ENCODE peak calls at places on chromosomes 13 and 19, in seven cellular contexts. One of them, this sample, is unnamed.

GRCh38 chr19:48632692-48633147 is 4.5 kb downstream of the DBP start:
- DNase-seq in SJCRH30: peak; percentile 45
- DNase-seq in body of pancreas: no peak
- DNase-seq in heart left ventricle: no peak
- DNase-seq in breast epithelium: no peak
- DNase-seq in fibroblast of lung: peak; percentile 51
- DNase-seq in CD8-positive, alpha-beta T cell: no peak
- DNase-seq in this sample: no peak

GRCh38 chr19:54481326-54481930 is 8.3 kb upstream of the CDC42EP5 start:
- DNase-seq in fibroblast of lung: no peak
- DNase-seq in heart left ventricle: no peak
- DNase-seq in SJCRH30: peak; percentile 88
- DNase-seq in CD8-positive, alpha-beta T cell: peak; percentile 61
- DNase-seq in body of pancreas: no peak
- DNase-seq in breast epithelium: no peak
- DNase-seq in this sample: no peak

GRCh38 chr13:48412881-48413351 is at the start of gene LPAR6:
- DNase-seq in SJCRH30: peak; percentile 41
- DNase-seq in body of pancreas: peak; percentile 34
- DNase-seq in fibroblast of lung: peak; percentile 81
- DNase-seq in CD8-positive, alpha-beta T cell: no peak
- DNase-seq in heart left ventricle: no peak
- DNase-seq in breast epithelium: no peak
- DNase-seq in this sample: peak; percentile 56

GRCh38 chr13:27607125-27607524 is 13.2 kb downstream of the LNX2 start:
- DNase-seq in breast epithelium: no peak
- DNase-seq in SJCRH30: peak; percentile 31
- DNase-seq in CD8-positive, alpha-beta T cell: no peak
- DNase-seq in body of pancreas: peak; percentile 63
- DNase-seq in fibroblast of lung: peak; percentile 85
- DNase-seq in heart left ventricle: no peak
- DNase-seq in this sample: no peak

GRCh38 chr13:44710576-44710975 is 134.4 kb upstream of the TSC22D1 start:
- DNase-seq in body of pancreas: no peak
- DNase-seq in SJCRH30: peak; percentile 30
- DNase-seq in breast epithelium: no peak
- DNase-seq in fibroblast of lung: peak; percentile 99
- DNase-seq in heart left ventricle: no peak
- DNase-seq in CD8-positive, alpha-beta T cell: no peak
- DNase-seq in this sample: peak; percentile 15

GRCh38 chr13:68816715-68817114 is 1290.9 kb upstream of the ATXN8OS start:
- DNase-seq in heart left ventricle: no peak
- DNase-seq in SJCRH30: no peak
- DNase-seq in CD8-positive, alpha-beta T cell: no peak
- DNase-seq in breast epithelium: no peak
- DNase-seq in body of pancreas: no peak
- DNase-seq in fibroblast of lung: no peak
- DNase-seq in this sample: no peak

GRCh38 chr19:42469311-42470239 is 26.8 kb upstream of the CXCL17 start:
- DNase-seq in fibroblast of lung: peak; percentile 5
- DNase-seq in body of pancreas: no peak
- DNase-seq in SJCRH30: peak; percentile 27
- DNase-seq in breast epithelium: no peak
- DNase-seq in CD8-positive, alpha-beta T cell: no peak
- DNase-seq in heart left ventricle: no peak
- DNase-seq in this sample: peak; percentile 28

GRCh38 chr13:46229251-46229650 is 17.5 kb downstream of the LRRC63 start:
- DNase-seq in heart left ventricle: no peak
- DNase-seq in breast epithelium: no peak
- DNase-seq in body of pancreas: no peak
- DNase-seq in SJCRH30: no peak
- DNase-seq in CD8-positive, alpha-beta T cell: no peak
- DNase-seq in fibroblast of lung: peak; percentile 57
- DNase-seq in this sample: no peak

GRCh38 chr13:111946214-111946613 is 120.7 kb upstream of the SOX1 start:
- DNase-seq in CD8-positive, alpha-beta T cell: peak; percentile 23
- DNase-seq in SJCRH30: no peak
- DNase-seq in body of pancreas: no peak
- DNase-seq in fibroblast of lung: no peak
- DNase-seq in heart left ventricle: no peak
- DNase-seq in breast epithelium: no peak
- DNase-seq in this sample: no peak

GRCh38 chr19:3976495-3977241 is 5.8 kb upstream of the DAPK3 start:
- DNase-seq in SJCRH30: no peak
- DNase-seq in fibroblast of lung: peak; percentile 31
- DNase-seq in heart left ventricle: no peak
- DNase-seq in breast epithelium: no peak
- DNase-seq in body of pancreas: peak; percentile 62
- DNase-seq in CD8-positive, alpha-beta T cell: no peak
- DNase-seq in this sample: no peak

GRCh38 chr19:55432355-55432959 is 10.6 kb downstream of the SHISA7 start:
- DNase-seq in body of pancreas: no peak
- DNase-seq in heart left ventricle: no peak
- DNase-seq in breast epithelium: no peak
- DNase-seq in CD8-positive, alpha-beta T cell: no peak
- DNase-seq in SJCRH30: no peak
- DNase-seq in fibroblast of lung: no peak
- DNase-seq in this sample: no peak

GRCh38 chr19:43779820-43780219 is 953 bp downstream of the KCNN4 start:
- DNase-seq in heart left ventricle: no peak
- DNase-seq in CD8-positive, alpha-beta T cell: no peak
- DNase-seq in SJCRH30: no peak
- DNase-seq in fibroblast of lung: no peak
- DNase-seq in breast epithelium: no peak
- DNase-seq in body of pancreas: no peak
- DNase-seq in this sample: no peak

GRCh38 chr19:43782311-43782660 is 1.5 kb upstream of the KCNN4 start:
- DNase-seq in breast epithelium: no peak
- DNase-seq in CD8-positive, alpha-beta T cell: no peak
- DNase-seq in SJCRH30: no peak
- DNase-seq in heart left ventricle: no peak
- DNase-seq in fibroblast of lung: no peak
- DNase-seq in body of pancreas: no peak
- DNase-seq in this sample: no peak

GRCh38 chr19:43779147-43779819 is 1.5 kb downstream of the KCNN4 start:
- DNase-seq in body of pancreas: peak; percentile 21
- DNase-seq in fibroblast of lung: no peak
- DNase-seq in breast epithelium: no peak
- DNase-seq in CD8-positive, alpha-beta T cell: no peak
- DNase-seq in heart left ventricle: no peak
- DNase-seq in SJCRH30: no peak
- DNase-seq in this sample: no peak

GRCh38 chr19:43781630-43782310 is 997 bp upstream of the KCNN4 start:
- DNase-seq in fibroblast of lung: no peak
- DNase-seq in CD8-positive, alpha-beta T cell: no peak
- DNase-seq in body of pancreas: no peak
- DNase-seq in SJCRH30: no peak
- DNase-seq in heart left ventricle: no peak
- DNase-seq in breast epithelium: no peak
- DNase-seq in this sample: no peak

DNA sequence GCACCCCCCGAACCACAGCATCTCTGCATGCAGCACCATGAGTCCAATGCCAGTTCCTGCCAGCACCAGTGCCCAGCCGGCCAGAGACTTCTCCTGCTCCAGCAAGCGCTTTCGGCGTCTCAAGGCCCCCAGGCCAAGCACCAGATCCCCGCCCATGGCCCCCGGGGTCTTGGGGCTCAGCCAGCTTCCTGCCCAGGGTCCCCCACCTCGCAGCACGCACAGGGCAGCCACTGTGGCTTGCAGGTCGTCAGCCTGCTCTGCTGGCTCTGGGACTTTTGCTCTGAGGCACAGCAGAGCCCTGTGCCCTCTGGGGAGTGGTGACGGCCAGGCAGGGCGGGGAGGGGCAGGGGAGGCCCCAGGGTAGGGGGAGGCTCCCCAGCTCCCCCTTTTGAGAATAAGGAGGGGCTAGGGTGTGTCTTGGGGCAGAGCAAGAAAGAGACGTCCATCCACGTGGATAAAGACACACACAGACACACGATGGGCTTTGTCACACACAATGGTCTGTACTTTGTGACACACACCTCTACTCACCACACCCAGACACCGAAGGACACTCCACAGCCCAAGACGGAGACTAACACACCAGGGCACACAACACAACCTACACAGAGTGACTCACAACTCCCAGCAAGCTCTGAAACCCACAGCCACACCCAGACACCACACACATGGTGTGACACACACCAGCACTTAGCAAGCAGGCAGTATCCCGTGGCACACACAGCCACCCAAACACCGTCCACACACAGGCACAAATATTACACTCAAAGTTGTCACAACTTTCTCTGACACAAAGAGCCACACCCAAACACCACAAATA is at the start of gene KCNN4:
- DNase-seq in fibroblast of lung: peak; percentile 91
- DNase-seq in breast epithelium: no peak
- DNase-seq in body of pancreas: no peak
- DNase-seq in SJCRH30: no peak
- DNase-seq in CD8-positive, alpha-beta T cell: peak; percentile 72
- DNase-seq in heart left ventricle: no peak
- DNase-seq in this sample: peak; percentile 67
- H3K27ac ChIP-seq in fibroblast of lung: no peak within 1 kb of the TSS
- H3K27ac ChIP-seq in breast epithelium: peak within 1 kb of the TSS; percentile 87
- H3K27ac ChIP-seq in body of pancreas: no peak within 1 kb of the TSS
- H3K27ac ChIP-seq in SJCRH30: no peak within 1 kb of the TSS
- H3K27ac ChIP-seq in CD8-positive, alpha-beta T cell: peak within 1 kb of the TSS; percentile 40
- H3K27ac ChIP-seq in heart left ventricle: peak within 1 kb of the TSS; percentile 74
- H3K27ac ChIP-seq in this sample: peak within 1 kb of the TSS; percentile 51

DNA sequence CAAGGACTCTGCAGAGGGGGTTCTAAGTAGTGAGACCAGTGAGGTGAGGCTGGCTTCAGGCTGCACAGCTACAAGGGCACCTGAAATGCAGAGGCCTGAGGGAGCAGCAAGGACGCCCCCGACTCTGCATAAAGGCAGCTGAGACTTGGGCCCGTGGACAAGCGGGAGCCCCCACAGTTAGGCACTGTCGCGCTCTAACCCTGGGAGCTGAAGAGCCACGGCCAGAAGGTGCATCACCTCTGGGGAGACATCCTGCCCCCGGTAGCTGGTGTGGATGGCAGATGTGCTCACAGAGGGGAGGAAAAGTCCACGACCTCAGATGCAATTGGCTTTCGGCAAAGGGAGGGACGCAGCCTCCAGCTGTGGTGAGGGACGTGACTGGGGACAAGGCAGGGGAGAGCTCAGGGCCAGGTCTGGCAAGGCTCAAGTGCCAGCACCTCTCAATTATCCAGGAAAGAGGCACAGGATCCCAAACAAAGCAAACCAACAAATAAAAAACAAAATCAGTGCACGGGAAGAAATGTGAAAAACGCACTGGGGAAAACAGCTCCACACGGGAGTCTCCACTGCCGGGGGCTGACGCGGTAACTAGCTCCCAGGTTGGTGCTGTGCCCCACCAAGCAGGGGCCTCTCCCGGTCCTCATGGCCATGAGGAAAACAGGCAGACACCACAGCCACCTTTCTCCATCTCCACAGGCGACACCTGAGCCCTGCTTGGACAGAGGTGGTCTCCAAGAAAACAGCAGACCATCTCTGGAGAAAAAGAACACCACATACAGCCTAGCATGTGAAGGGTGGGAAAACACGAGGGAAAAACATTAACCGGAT is 23.0 kb upstream of the PLPP2 start:
- DNase-seq in body of pancreas: no peak
- DNase-seq in breast epithelium: no peak
- DNase-seq in CD8-positive, alpha-beta T cell: no peak
- DNase-seq in SJCRH30: no peak
- DNase-seq in fibroblast of lung: no peak
- DNase-seq in heart left ventricle: no peak
- DNase-seq in this sample: no peak
- H3K27ac ChIP-seq in body of pancreas: no peak overlapping the region
- H3K27ac ChIP-seq in breast epithelium: no peak overlapping the region
- H3K27ac ChIP-seq in CD8-positive, alpha-beta T cell: no peak overlapping the region
- H3K27ac ChIP-seq in SJCRH30: no peak overlapping the region
- H3K27ac ChIP-seq in fibroblast of lung: no peak overlapping the region
- H3K27ac ChIP-seq in heart left ventricle: no peak overlapping the region
- H3K27ac ChIP-seq in this sample: no peak overlapping the region

DNA sequence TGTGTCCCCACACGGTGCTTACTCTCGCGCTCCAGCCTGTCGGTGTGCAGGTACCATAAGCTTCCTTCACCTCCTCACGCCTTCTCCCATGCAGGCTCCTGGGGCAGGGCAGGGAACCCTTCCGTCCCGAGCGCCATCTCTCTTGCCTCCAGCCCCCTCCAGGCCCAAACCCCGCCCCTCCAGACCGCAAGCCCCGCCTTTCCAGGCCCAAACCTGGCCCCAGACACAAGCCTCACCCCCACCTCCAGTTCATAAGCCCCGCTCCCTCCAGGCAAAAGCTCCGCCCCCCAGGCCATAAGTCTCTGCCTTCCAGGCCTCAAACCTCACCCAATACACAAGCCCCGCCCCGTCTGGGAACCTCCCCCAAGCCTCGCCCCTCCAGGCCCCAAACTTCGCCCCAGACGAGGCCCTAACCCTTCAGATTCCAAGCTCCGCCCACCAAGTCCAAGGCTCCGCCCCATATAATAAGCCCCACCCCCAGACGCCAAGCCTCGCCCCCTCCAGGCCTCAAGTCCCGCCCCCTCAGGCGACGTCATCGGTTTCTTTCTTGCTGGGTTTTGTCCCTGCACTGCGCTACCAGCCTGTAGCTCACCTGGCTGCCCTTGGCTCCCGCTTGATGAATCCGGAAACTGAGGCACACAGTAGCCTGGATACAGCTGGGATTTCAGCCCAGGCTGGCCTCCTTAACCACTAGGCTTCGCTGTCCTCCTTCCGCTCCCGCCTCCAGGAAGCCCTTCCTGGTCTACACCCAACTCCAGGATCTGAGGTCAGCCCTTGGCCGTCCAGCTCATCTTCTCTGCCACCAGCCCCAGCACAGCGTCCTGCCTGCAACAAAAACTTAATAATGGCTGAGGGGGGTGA is 16.1 kb downstream of the MKNK2 start:
- DNase-seq in body of pancreas: peak; percentile 62
- DNase-seq in breast epithelium: no peak
- DNase-seq in fibroblast of lung: no peak
- DNase-seq in SJCRH30: peak; percentile 60
- DNase-seq in heart left ventricle: no peak
- DNase-seq in CD8-positive, alpha-beta T cell: no peak
- DNase-seq in this sample: no peak
- H3K27ac ChIP-seq in body of pancreas: peak overlapping the region; percentile 58
- H3K27ac ChIP-seq in breast epithelium: no peak overlapping the region
- H3K27ac ChIP-seq in fibroblast of lung: no peak overlapping the region
- H3K27ac ChIP-seq in SJCRH30: no peak overlapping the region
- H3K27ac ChIP-seq in heart left ventricle: no peak overlapping the region
- H3K27ac ChIP-seq in CD8-positive, alpha-beta T cell: no peak overlapping the region
- H3K27ac ChIP-seq in this sample: no peak overlapping the region

DNA sequence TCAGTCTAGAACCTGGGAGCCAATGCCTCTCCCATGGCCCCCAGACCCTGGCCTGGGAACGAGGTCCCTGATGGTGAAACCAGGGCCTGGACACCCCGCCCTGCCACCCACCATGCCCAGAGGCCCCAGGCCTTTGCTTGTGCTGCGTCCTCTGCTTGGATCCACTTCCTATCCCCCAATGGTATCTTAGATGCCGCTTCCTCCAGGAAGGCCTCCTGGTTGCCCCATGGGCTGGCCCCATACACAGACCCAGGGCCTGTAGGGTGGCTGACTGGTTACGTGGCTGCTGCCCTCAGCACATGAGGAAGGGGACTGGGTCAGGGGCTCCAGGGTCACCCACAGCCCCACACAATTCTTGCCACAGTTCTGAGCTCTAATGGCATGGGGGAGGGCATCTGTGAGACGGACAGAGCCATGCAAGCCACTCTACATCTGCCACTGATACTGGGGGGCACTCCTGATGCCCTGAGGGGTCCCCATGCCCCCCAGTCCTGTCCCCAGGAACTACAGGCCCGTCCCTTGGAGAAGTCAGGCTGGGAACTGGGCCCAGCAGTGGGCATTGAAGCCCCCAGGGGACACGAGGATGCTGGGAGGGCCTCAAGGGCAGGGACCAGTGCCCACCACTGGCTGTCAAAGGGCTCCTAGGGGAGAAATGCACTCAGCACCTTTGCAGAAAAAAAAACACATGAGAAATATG is 5.0 kb downstream of the RPL36 start:
- DNase-seq in heart left ventricle: no peak
- DNase-seq in fibroblast of lung: no peak
- DNase-seq in CD8-positive, alpha-beta T cell: no peak
- DNase-seq in body of pancreas: no peak
- DNase-seq in SJCRH30: no peak
- DNase-seq in breast epithelium: no peak
- DNase-seq in this sample: no peak
- H3K27ac ChIP-seq in heart left ventricle: no peak overlapping the region
- H3K27ac ChIP-seq in fibroblast of lung: no peak overlapping the region
- H3K27ac ChIP-seq in CD8-positive, alpha-beta T cell: no peak overlapping the region
- H3K27ac ChIP-seq in body of pancreas: no peak overlapping the region
- H3K27ac ChIP-seq in SJCRH30: no peak overlapping the region
- H3K27ac ChIP-seq in breast epithelium: no peak overlapping the region
- H3K27ac ChIP-seq in this sample: no peak overlapping the region

This sample was measured in SJSA1.